ENCODE peak calls at places on chromosome 18, in nine cellular contexts. P is GM23248, K is tibial artery, F is colonic mucosa, R is RWPE1, X is fibroblast of lung, Y is coronary artery, S is upper lobe of right lung, T is tibial nerve. Q is an unnamed sample.

GRCh38 chr18:74082476-74083070 is 65.1 kb downstream of the FBXO15 start:
- DNase-seq in R (peak), K (no peak), S (peak), F (peak), T (no peak), X (peak), Y (no peak), P (peak), Q (peak)

GRCh38 chr18:55737266-55737665 is 149.3 kb upstream of the TCF4 start:
- DNase-seq in S (no peak), F (no peak), X (no peak), Y (no peak), P (no peak), R (no peak), K (no peak), T (no peak), Q (no peak)

GRCh38 chr18:74146756-74147155 is 878 bp downstream of the FBXO15 start:
- DNase-seq in S (no peak), X (peak), R (no peak), P (peak), F (no peak), K (no peak), T (no peak), Y (no peak), Q (no peak)

GRCh38 chr18:57737661-57738060 is 65.5 kb downstream of the ATP8B1 start:
- DNase-seq in X (peak), R (peak), F (no peak), T (peak), Y (peak), S (peak), K (peak), P (peak), Q (peak)

GRCh38 chr18:73201940-73202339 is 334.2 kb upstream of the NETO1 start:
- DNase-seq in Y (no peak), X (peak), P (peak), T (no peak), S (no peak), F (no peak), K (no peak), R (peak), Q (no peak)

GRCh38 chr18:54881229-54881753 is 53.0 kb downstream of the RAB27B start:
- DNase-seq in S (no peak), R (no peak), P (no peak), K (no peak), Y (no peak), X (no peak), T (no peak), F (no peak), Q (no peak)

GRCh38 chr18:23422751-23423418 is 30.2 kb upstream of the RIOK3 start:
- DNase-seq in X (peak), S (peak), T (no peak), R (peak), F (peak), P (peak), K (no peak), Y (no peak), Q (no peak)

GRCh38 chr18:38256366-38256765 is 690.8 kb upstream of the CELF4 start:
- DNase-seq in F (no peak), X (no peak), K (no peak), S (no peak), T (no peak), R (no peak), P (no peak), Y (no peak), Q (no peak)

GRCh38 chr18:2948038-2948437 is 64.9 kb downstream of the LPIN2 start:
- DNase-seq in T (no peak), R (peak), S (no peak), X (peak), P (peak), Y (no peak), F (no peak), K (no peak), Q (no peak)

GRCh38 chr18:13219012-13219396 is 444 bp downstream of the LDLRAD4 start:
- DNase-seq in P (no peak), K (no peak), Y (no peak), F (no peak), T (no peak), S (no peak), X (no peak), R (no peak), Q (no peak)

GRCh38 chr18:26657618-26658581 is 109.5 kb upstream of the KCTD1 start:
- DNase-seq in Y (no peak), K (no peak), T (no peak), S (no peak), R (no peak), F (no peak), P (no peak), X (no peak), Q (no peak)
- H3K27ac ChIP-seq in Y (peak), K (peak), T (peak), S (peak), R (no peak), F (peak), P (no peak), X (no peak), Q (peak)

DNA sequence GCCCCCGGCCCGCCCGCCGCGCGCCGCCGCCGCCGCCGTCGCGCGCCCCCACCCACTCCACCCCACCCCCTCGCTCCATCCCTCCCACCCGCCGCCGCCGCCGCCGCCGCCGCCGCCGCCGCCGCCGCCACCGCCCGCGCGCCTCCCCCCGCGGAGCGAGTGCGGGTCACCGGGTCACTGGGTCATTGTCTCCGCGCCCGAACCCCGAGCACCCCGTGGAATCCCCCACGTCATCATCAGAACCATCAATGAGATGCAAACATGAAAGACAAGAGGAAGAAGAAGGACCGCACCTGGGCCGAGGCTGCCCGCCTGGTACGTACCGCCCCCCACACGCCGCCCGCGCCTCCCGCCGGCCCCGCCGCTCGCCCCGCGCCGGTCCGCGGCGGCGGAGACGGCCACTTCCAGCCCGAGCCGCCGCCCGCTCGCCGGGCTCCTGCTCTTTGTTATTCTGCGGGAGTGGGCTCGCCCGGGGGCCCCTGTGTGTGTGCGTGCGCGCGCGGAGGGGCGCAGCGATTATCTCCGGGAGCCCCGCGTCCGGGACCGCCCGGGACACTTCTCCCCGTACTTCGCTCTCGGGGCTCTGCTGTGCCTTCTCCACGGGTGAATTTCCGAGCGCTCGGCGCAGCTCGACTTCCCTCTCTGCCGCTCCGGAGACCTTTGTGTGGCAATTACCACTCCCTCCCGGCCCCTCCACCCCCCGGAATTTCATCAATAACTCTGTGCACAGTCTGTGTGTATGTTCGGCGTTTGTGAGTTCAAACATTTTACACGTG is 540 bp downstream of the ASXL3 start:
- DNase-seq in P (peak), T (no peak), K (peak), S (peak), Y (peak), X (no peak), R (no peak), F (peak), Q (peak)
- H3K27ac ChIP-seq in P (no peak), T (peak), K (peak), S (no peak), Y (peak), X (no peak), R (no peak), F (no peak), Q (peak)

DNA sequence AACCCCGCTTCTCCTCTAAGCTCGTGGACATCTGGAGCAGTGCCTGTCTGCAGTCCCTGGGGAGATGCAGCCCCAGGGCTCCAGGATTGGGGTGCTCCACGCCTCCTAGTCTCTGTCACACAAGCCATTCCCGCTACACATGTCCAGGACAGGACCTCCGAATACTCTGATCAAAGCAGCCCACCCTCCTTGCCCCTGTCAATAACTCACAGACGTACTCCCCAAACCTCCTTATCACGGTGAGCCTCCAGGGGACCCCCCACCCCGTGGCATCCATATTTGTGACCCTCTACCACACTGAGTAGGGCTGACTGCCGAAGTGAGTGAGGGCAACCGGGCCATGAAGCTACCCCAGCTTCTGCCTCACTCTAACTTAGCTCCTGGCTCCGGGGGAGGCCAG is 727.7 kb downstream of the GALR1 start:
- DNase-seq in R (no peak), F (no peak), P (no peak), X (no peak), T (no peak), K (no peak), S (no peak), Y (no peak), Q (no peak)
- H3K27ac ChIP-seq in R (no peak), F (no peak), P (no peak), X (no peak), T (no peak), K (no peak), S (no peak), Y (no peak), Q (no peak)

GRCh38 chr18:78527984-78528383 is 451.6 kb upstream of the SALL3 start:
- DNase-seq in T (no peak), K (no peak), X (no peak), R (no peak), P (no peak), Y (peak), F (no peak), S (no peak), Q (no peak)
- H3K27ac ChIP-seq in T (no peak), K (no peak), X (no peak), R (no peak), P (no peak), Y (no peak), F (no peak), S (no peak), Q (no peak)

GRCh38 chr18:6843308-6843707 is 113.8 kb downstream of the ARHGAP28 start:
- DNase-seq in F (no peak), T (no peak), S (no peak), R (no peak), Y (no peak), X (no peak), P (no peak), K (no peak), Q (no peak)

GRCh38 chr18:6842081-6842480 is 112.6 kb downstream of the ARHGAP28 start:
- DNase-seq in R (no peak), K (no peak), F (no peak), S (no peak), X (no peak), T (no peak), P (no peak), Y (no peak), Q (no peak)

GRCh38 chr18:6835345-6835744 is 105.8 kb downstream of the ARHGAP28 start:
- DNase-seq in K (no peak), S (no peak), X (no peak), F (no peak), T (no peak), R (no peak), Y (no peak), P (no peak), Q (no peak)

GRCh38 chr18:6836331-6836730 is 106.8 kb downstream of the ARHGAP28 start:
- DNase-seq in K (no peak), Y (no peak), F (no peak), S (no peak), R (peak), T (no peak), P (no peak), X (no peak), Q (no peak)

GRCh38 chr18:6837904-6838303 is 108.4 kb downstream of the ARHGAP28 start:
- DNase-seq in T (no peak), P (no peak), K (no peak), R (no peak), F (no peak), X (no peak), S (no peak), Y (no peak), Q (no peak)
- H3K27ac ChIP-seq in T (no peak), P (no peak), K (no peak), R (no peak), F (no peak), X (no peak), S (no peak), Y (no peak), Q (no peak)

GRCh38 chr18:31420032-31420431 is 27.5 kb upstream of the DSG3 start:
- DNase-seq in R (no peak), F (no peak), Y (no peak), X (no peak), T (no peak), P (no peak), K (no peak), S (no peak), Q (no peak)
- H3K27ac ChIP-seq in R (no peak), F (no peak), Y (no peak), X (no peak), T (no peak), P (no peak), K (no peak), S (no peak), Q (no peak)

DNA sequence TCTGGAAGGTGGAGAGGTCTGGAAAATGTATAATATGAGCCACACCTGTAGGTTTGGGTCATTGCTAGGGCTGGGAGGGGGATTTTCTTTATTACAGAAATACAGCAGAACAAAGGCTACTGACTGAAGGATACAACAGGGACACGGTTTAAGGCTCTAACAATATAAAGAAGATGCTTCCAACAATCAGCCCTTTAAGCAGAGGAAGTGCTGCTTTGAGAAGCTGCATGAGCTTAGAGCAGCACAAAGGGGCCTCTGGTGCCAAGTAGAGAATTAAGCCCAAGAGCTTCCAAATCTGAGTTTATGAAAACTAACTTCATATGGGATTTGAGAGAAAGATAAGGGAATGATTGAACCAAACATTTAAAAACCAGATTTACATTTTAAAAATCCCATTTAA is 174.5 kb upstream of the RMP24 start:
- DNase-seq in P (no peak), S (no peak), K (no peak), R (no peak), T (no peak), X (no peak), Y (no peak), F (no peak), Q (no peak)
- H3K27ac ChIP-seq in P (no peak), S (no peak), K (no peak), R (no peak), T (no peak), X (no peak), Y (no peak), F (no peak), Q (no peak)

GRCh38 chr18:63160172-63160995 is 159.2 kb downstream of the BCL2 start:
- DNase-seq in P (no peak), K (no peak), Y (no peak), S (no peak), F (no peak), R (no peak), T (no peak), X (no peak), Q (no peak)
- H3K27ac ChIP-seq in P (no peak), K (peak), Y (peak), S (peak), F (peak), R (no peak), T (peak), X (no peak), Q (no peak)

DNA sequence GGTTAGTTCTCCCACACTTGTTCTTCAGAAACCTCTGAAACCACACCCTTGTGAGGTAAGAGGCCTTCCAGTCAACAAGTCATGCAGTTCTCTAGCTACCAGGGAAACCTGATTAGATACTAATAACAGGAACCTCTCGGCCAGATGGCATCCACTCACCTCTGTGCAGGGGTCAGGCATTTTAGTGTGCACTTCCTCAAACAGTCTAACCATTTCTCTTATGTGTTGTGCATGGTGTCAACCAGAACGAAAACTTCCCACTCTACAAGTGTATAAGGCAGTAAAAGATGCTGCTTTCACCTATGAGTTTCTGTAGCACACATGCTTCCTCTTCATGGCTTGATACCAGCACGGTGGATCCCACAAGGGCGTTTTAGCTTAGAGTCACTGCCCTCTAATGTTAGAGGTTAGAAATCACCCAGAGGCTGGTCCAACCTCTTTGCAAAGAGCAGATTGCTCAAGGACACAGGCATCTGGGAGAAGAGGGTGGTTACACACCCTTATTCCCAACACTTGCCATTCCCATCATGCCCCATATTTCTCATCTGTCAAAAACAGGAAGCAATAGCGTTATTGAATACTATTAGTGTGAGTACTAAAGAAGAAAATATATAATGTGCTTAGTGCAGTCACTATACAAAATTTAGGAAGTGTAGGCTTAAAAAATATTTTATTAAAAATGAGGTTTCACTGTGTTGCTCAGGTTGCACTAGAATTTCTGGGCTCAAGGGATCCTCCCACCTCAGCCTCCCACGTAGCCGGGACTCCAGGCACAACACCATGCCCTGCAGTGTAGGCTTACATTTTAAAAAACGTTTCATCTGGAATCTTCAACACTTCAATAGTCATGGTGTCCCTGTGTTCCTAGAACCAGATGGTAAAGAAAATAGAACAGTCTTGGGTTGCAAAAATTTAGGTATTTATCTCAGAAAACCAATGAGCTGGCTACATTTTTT is 34.5 kb upstream of the RAB31 start:
- DNase-seq in P (peak), Y (peak), F (peak), S (no peak), T (peak), K (no peak), X (peak), R (peak), Q (no peak)
- H3K27ac ChIP-seq in P (no peak), Y (no peak), F (peak), S (peak), T (no peak), K (no peak), X (no peak), R (peak), Q (no peak)

DNA sequence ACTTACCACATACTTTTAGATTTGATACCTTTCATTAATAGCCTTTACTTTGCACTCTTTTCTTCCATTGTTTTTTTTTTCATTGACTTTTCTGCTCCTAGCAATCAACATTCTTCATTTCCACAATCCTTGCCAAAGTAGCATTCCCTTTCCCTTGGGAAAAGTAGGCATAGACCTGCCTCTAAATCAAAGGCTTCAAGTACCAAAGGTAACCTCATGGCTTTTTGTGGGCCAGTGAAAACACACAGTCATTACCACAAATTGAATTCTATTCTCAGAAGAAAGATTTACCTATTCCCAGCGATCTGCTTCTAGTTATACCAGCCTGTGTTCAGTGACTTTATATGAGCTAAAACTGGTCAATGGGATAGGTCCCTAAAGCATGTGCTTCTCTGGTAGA is 109.2 kb downstream of the SOCS6 start:
- DNase-seq in S (no peak), T (no peak), R (no peak), K (no peak), P (no peak), F (no peak), Y (no peak), X (peak), Q (no peak)
- H3K27ac ChIP-seq in S (no peak), T (no peak), R (no peak), K (no peak), P (peak), F (no peak), Y (no peak), X (no peak), Q (no peak)

Q was measured in caudate nucleus.